ENCODE peak calls at places on chromosomes 4 and X, in nine cellular contexts. K, I, B, L, F, R, N, Z and A are unnamed samples.

GRCh38 chr4:16745009-16745408 is 153.4 kb downstream of the LDB2 start:
- DNase-seq in K (no peak), I (no peak), B (peak; percentile 63), L (no peak), F (no peak), R (no peak), N (peak; percentile 56), Z (peak; percentile 2), A (no peak)

GRCh38 chr4:187469627-187470026 is 525.9 kb upstream of the ZFP42 start:
- DNase-seq in K (no peak), I (no peak), B (no peak), L (no peak), F (no peak), R (no peak), N (no peak), Z (no peak), A (no peak)

GRCh38 chrX:119147486-119147885 is 19.9 kb upstream of the KIAA1210 start:
- DNase-seq in K (no peak), I (no peak), B (no peak), L (no peak), F (no peak), R (no peak), N (no peak), Z (no peak), A (peak; percentile 32)

GRCh38 chr4:1402021-1402515 is 4.2 kb downstream of the NKX1-1 start:
- DNase-seq in K (no peak), I (no peak), B (no peak), L (no peak), F (peak; percentile 54), R (no peak), N (no peak), Z (no peak), A (no peak)

GRCh38 chr4:139085141-139085540 is 69.6 kb downstream of the NOCT start:
- DNase-seq in K (no peak), I (no peak), B (peak; percentile 6), L (no peak), F (no peak), R (no peak), N (no peak), Z (no peak), A (no peak)

GRCh38 chr4:180052629-180053028 is 2190.6 kb upstream of the TENM3 start:
- DNase-seq in K (no peak), I (no peak), B (no peak), L (no peak), F (no peak), R (no peak), N (no peak), Z (no peak), A (no peak)

GRCh38 chr4:77852892-77853495 is 9.6 kb upstream of the MRPL1 start:
- DNase-seq in K (no peak), I (peak; percentile 63), B (no peak), L (peak; percentile 46), F (no peak), R (no peak), N (no peak), Z (no peak), A (no peak)

GRCh38 chrX:39427492-39428289 is 626.4 kb downstream of the MID1IP1 start:
- DNase-seq in K (no peak), I (no peak), B (peak; percentile 31), L (no peak), F (no peak), R (peak; percentile 51), N (no peak), Z (no peak), A (no peak)

GRCh38 chr4:1325176-1325480 is 21.9 kb upstream of the UVSSA start:
- DNase-seq in K (no peak), I (no peak), B (no peak), L (no peak), F (peak; percentile 42), R (no peak), N (no peak), Z (no peak), A (no peak)

GRCh38 chr4:152348670-152349069 is 187.2 kb downstream of the FBXW7 start:
- DNase-seq in K (no peak), I (no peak), B (no peak), L (no peak), F (no peak), R (no peak), N (no peak), Z (no peak), A (no peak)

GRCh38 chr4:68175562-68176155 is 46.0 kb upstream of the TMPRSS11F start:
- DNase-seq in K (no peak), I (peak; percentile 51), B (peak; percentile 46), L (peak; percentile 62), F (no peak), R (no peak), N (no peak), Z (peak; percentile 57), A (peak; percentile 53)

GRCh38 chr4:48329976-48330375 is 11.4 kb upstream of the SLAIN2 start:
- DNase-seq in K (no peak), I (no peak), B (peak; percentile 80), L (no peak), F (no peak), R (no peak), N (no peak), Z (no peak), A (no peak)

GRCh38 chr4:98996056-98996941 is 778 bp downstream of the METAP1 start:
- DNase-seq in K (no peak), I (peak; percentile 31), B (peak; percentile 16), L (peak; percentile 46), F (no peak), R (peak; percentile 28), N (no peak), Z (no peak), A (peak; percentile 11)

GRCh38 chr4:118935819-118936218 is 47.2 kb downstream of the SYNPO2 start:
- DNase-seq in K (no peak), I (no peak), B (no peak), L (no peak), F (no peak), R (no peak), N (no peak), Z (no peak), A (no peak)

GRCh38 chr4:74096265-74096980 is 2.6 kb downstream of the CXCL2 start:
- DNase-seq in K (no peak), I (no peak), B (no peak), L (no peak), F (no peak), R (no peak), N (no peak), Z (no peak), A (peak; percentile 35)

GRCh38 chr4:74098628-74098995 is 383 bp downstream of the CXCL2 start:
- DNase-seq in K (no peak), I (no peak), B (no peak), L (no peak), F (peak; percentile 72), R (peak; percentile 23), N (no peak), Z (no peak), A (no peak)

GRCh38 chr4:74097161-74097560 is 1.8 kb downstream of the CXCL2 start:
- DNase-seq in K (no peak), I (no peak), B (no peak), L (no peak), F (no peak), R (no peak), N (no peak), Z (no peak), A (no peak)

GRCh38 chr4:74095886-74096264 is 3.1 kb downstream of the CXCL2 start:
- DNase-seq in K (no peak), I (no peak), B (no peak), L (no peak), F (no peak), R (no peak), N (no peak), Z (no peak), A (no peak)

DNA sequence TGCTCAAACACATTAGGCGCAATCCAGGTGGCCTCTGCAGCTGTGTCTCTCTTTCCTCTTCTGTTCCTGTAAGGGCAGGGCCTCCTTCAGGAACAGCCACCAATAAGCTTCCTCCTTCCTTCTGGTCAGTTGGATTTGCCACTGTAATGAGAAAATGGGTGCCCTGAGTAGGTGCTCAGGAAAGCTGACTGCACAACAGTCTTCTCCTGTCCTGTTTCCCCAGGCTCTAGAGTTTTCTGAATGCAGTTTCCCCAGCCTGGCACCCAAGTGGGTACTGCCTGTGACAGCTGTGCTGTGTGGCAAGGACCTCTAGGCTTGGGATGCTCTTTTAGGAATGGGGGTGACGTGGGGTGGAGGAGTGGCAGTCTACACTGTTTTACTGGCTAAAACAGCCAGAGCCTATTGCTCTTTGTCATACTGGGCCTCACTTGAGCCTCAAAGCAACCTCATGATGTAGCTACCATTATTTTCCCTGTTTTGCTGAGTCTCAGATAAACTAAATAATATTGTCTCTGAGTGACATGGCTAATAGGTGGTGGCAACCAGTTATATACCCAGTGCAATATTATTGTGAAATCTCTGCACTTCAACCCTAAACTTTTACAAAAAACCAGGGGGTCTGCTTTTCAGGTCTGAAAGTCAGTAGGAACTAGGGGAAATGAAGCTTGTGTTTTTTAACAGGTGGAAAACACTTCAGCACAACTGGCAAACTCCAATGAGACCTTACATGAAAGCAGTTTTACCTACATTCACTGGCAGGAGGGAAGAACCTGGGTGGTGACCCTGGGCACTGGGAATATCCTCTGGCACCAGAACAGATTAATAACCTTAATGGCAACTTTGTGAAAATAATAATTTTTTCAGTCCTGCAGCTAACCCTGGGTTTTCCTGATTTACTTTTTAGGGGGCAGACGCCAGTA is 1.1 kb downstream of the CXCL2 start:
- DNase-seq in K (no peak), I (no peak), B (no peak), L (no peak), F (no peak), R (no peak), N (no peak), Z (no peak), A (peak; percentile 34)
- TF ChIP-seq CTCF in K (no peak), I (no peak), B (no peak), L (no peak), F (no peak), R (no peak), N (no peak), Z (no peak), A (no peak)

GRCh38 chr4:24060932-24061331 is 171.1 kb upstream of the PPARGC1A start:
- DNase-seq in K (no peak), I (no peak), B (no peak), L (no peak), F (no peak), R (no peak), N (no peak), Z (no peak), A (no peak)
- TF ChIP-seq CTCF in K (no peak), I (no peak), B (no peak), L (no peak), F (no peak), R (no peak), N (no peak), Z (no peak), A (no peak)

DNA sequence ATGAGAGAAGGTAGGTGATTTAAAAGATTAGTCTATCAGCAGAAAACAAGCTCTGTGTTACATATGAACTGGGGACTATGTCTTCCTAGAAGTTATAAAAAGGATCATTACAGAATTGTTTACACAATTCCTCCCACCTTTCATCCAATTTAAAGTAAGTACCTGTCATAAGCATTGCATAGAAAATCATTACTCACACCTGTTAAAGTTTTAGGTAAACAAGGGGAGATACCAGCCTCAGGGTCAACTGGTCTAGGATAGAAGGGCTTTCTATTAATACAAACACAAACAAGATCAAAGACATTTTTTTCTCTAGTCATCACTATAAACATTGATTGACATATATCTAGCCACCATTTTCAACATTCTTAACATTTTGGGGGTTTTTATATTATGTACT is 333.9 kb downstream of the ARHGAP24 start:
- DNase-seq in K (no peak), I (no peak), B (no peak), L (no peak), F (no peak), R (no peak), N (no peak), Z (no peak), A (no peak)
- TF ChIP-seq CTCF in K (no peak), I (no peak), B (no peak), L (no peak), F (no peak), R (no peak), N (no peak), Z (no peak), A (no peak)

GRCh38 chr4:115537387-115537786 is 424.0 kb upstream of the NDST4 start:
- DNase-seq in K (no peak), I (no peak), B (no peak), L (peak; percentile 6), F (no peak), R (no peak), N (no peak), Z (no peak), A (no peak)
- TF ChIP-seq CTCF in K (no peak), I (no peak), B (peak; percentile 35), L (peak; percentile 1), F (peak; percentile 18), R (no peak), N (no peak), Z (no peak), A (no peak)